ENCODE peak calls at places on chromosome 16, in ten cellular contexts. One of them, this sample, is unnamed.

GRCh38 chr16:27264151-27264550 is 4.4 kb downstream of the NSMCE1 start:
- DNase-seq in right cardiac atrium: no peak
- DNase-seq in psoas muscle: no peak
- DNase-seq in CD4-positive, alpha-beta T cell: no peak
- DNase-seq in breast epithelium: peak
- DNase-seq in tibial nerve: no peak
- DNase-seq in IMR-90: peak
- DNase-seq in lower lobe of right lung: no peak
- DNase-seq in CD8-positive, alpha-beta T cell: no peak
- DNase-seq in dorsolateral prefrontal cortex: no peak
- DNase-seq in this sample: peak

GRCh38 chr16:3004781-3005284 is 7.9 kb upstream of the CLDN9 start:
- DNase-seq in CD4-positive, alpha-beta T cell: no peak
- DNase-seq in lower lobe of right lung: no peak
- DNase-seq in dorsolateral prefrontal cortex: no peak
- DNase-seq in right cardiac atrium: no peak
- DNase-seq in CD8-positive, alpha-beta T cell: no peak
- DNase-seq in psoas muscle: no peak
- DNase-seq in IMR-90: no peak
- DNase-seq in breast epithelium: no peak
- DNase-seq in tibial nerve: no peak
- DNase-seq in this sample: no peak

GRCh38 chr16:28866454-28866804 is 2.8 kb downstream of the SH2B1 start:
- DNase-seq in lower lobe of right lung: no peak
- DNase-seq in right cardiac atrium: no peak
- DNase-seq in IMR-90: no peak
- DNase-seq in breast epithelium: no peak
- DNase-seq in psoas muscle: no peak
- DNase-seq in CD8-positive, alpha-beta T cell: no peak
- DNase-seq in tibial nerve: no peak
- DNase-seq in dorsolateral prefrontal cortex: no peak
- DNase-seq in CD4-positive, alpha-beta T cell: no peak
- DNase-seq in this sample: no peak

GRCh38 chr16:89407925-89408300 is 82.4 kb downstream of the ANKRD11 start:
- DNase-seq in CD8-positive, alpha-beta T cell: no peak
- DNase-seq in breast epithelium: no peak
- DNase-seq in dorsolateral prefrontal cortex: no peak
- DNase-seq in psoas muscle: peak
- DNase-seq in tibial nerve: no peak
- DNase-seq in IMR-90: no peak
- DNase-seq in right cardiac atrium: peak
- DNase-seq in lower lobe of right lung: no peak
- DNase-seq in CD4-positive, alpha-beta T cell: no peak
- DNase-seq in this sample: peak

GRCh38 chr16:4486126-4486893 is 10.1 kb downstream of the HMOX2 start:
- DNase-seq in breast epithelium: no peak
- DNase-seq in lower lobe of right lung: no peak
- DNase-seq in CD4-positive, alpha-beta T cell: no peak
- DNase-seq in IMR-90: no peak
- DNase-seq in right cardiac atrium: no peak
- DNase-seq in psoas muscle: no peak
- DNase-seq in tibial nerve: peak
- DNase-seq in dorsolateral prefrontal cortex: no peak
- DNase-seq in CD8-positive, alpha-beta T cell: no peak
- DNase-seq in this sample: peak

GRCh38 chr16:88963583-88963982 is 13.4 kb downstream of the CBFA2T3 start:
- DNase-seq in CD4-positive, alpha-beta T cell: no peak
- DNase-seq in breast epithelium: no peak
- DNase-seq in IMR-90: no peak
- DNase-seq in right cardiac atrium: no peak
- DNase-seq in tibial nerve: no peak
- DNase-seq in lower lobe of right lung: peak
- DNase-seq in psoas muscle: peak
- DNase-seq in CD8-positive, alpha-beta T cell: no peak
- DNase-seq in dorsolateral prefrontal cortex: no peak
- DNase-seq in this sample: no peak

GRCh38 chr16:88534731-88535141 is 35.5 kb upstream of the ZC3H18 start:
- DNase-seq in lower lobe of right lung: peak
- DNase-seq in dorsolateral prefrontal cortex: peak
- DNase-seq in CD8-positive, alpha-beta T cell: no peak
- DNase-seq in breast epithelium: no peak
- DNase-seq in IMR-90: peak
- DNase-seq in psoas muscle: peak
- DNase-seq in CD4-positive, alpha-beta T cell: peak
- DNase-seq in right cardiac atrium: peak
- DNase-seq in tibial nerve: no peak
- DNase-seq in this sample: peak

GRCh38 chr16:370980-371728 is 816 bp upstream of the MRPL28 start:
- DNase-seq in right cardiac atrium: no peak
- DNase-seq in CD8-positive, alpha-beta T cell: no peak
- DNase-seq in dorsolateral prefrontal cortex: no peak
- DNase-seq in CD4-positive, alpha-beta T cell: no peak
- DNase-seq in psoas muscle: no peak
- DNase-seq in breast epithelium: no peak
- DNase-seq in IMR-90: no peak
- DNase-seq in tibial nerve: no peak
- DNase-seq in lower lobe of right lung: no peak
- DNase-seq in this sample: no peak

GRCh38 chr16:81263470-81264200 is 25.1 kb downstream of the BCO1 start:
- DNase-seq in CD4-positive, alpha-beta T cell: no peak
- DNase-seq in lower lobe of right lung: no peak
- DNase-seq in psoas muscle: no peak
- DNase-seq in IMR-90: peak
- DNase-seq in CD8-positive, alpha-beta T cell: no peak
- DNase-seq in dorsolateral prefrontal cortex: no peak
- DNase-seq in breast epithelium: no peak
- DNase-seq in right cardiac atrium: no peak
- DNase-seq in tibial nerve: peak
- DNase-seq in this sample: no peak

GRCh38 chr16:50607447-50607846 is 59.3 kb downstream of the NKD1 start:
- DNase-seq in dorsolateral prefrontal cortex: no peak
- DNase-seq in CD8-positive, alpha-beta T cell: no peak
- DNase-seq in right cardiac atrium: no peak
- DNase-seq in IMR-90: no peak
- DNase-seq in lower lobe of right lung: no peak
- DNase-seq in CD4-positive, alpha-beta T cell: no peak
- DNase-seq in breast epithelium: no peak
- DNase-seq in tibial nerve: no peak
- DNase-seq in psoas muscle: no peak
- DNase-seq in this sample: no peak

GRCh38 chr16:49463529-49463928 is 89.9 kb downstream of the C16orf78 start:
- DNase-seq in lower lobe of right lung: no peak
- DNase-seq in CD4-positive, alpha-beta T cell: peak
- DNase-seq in CD8-positive, alpha-beta T cell: peak
- DNase-seq in dorsolateral prefrontal cortex: no peak
- DNase-seq in IMR-90: no peak
- DNase-seq in breast epithelium: peak
- DNase-seq in tibial nerve: no peak
- DNase-seq in right cardiac atrium: no peak
- DNase-seq in psoas muscle: no peak
- DNase-seq in this sample: no peak

GRCh38 chr16:81415757-81416156 is 28.9 kb upstream of the CMIP start:
- DNase-seq in tibial nerve: no peak
- DNase-seq in right cardiac atrium: no peak
- DNase-seq in lower lobe of right lung: no peak
- DNase-seq in breast epithelium: no peak
- DNase-seq in dorsolateral prefrontal cortex: peak
- DNase-seq in CD8-positive, alpha-beta T cell: no peak
- DNase-seq in CD4-positive, alpha-beta T cell: no peak
- DNase-seq in psoas muscle: no peak
- DNase-seq in IMR-90: no peak
- DNase-seq in this sample: no peak

GRCh38 chr16:22300427-22301071 is 3.3 kb downstream of the POLR3E start:
- DNase-seq in psoas muscle: peak
- DNase-seq in CD4-positive, alpha-beta T cell: peak
- DNase-seq in lower lobe of right lung: peak
- DNase-seq in CD8-positive, alpha-beta T cell: peak
- DNase-seq in right cardiac atrium: peak
- DNase-seq in IMR-90: peak
- DNase-seq in dorsolateral prefrontal cortex: peak
- DNase-seq in breast epithelium: no peak
- DNase-seq in tibial nerve: peak
- DNase-seq in this sample: peak

GRCh38 chr16:65125871-65126270 is 4.0 kb upstream of the CDH11 start:
- DNase-seq in CD8-positive, alpha-beta T cell: no peak
- DNase-seq in right cardiac atrium: no peak
- DNase-seq in dorsolateral prefrontal cortex: no peak
- DNase-seq in lower lobe of right lung: no peak
- DNase-seq in tibial nerve: no peak
- DNase-seq in IMR-90: peak
- DNase-seq in CD4-positive, alpha-beta T cell: no peak
- DNase-seq in breast epithelium: no peak
- DNase-seq in psoas muscle: no peak
- DNase-seq in this sample: peak

GRCh38 chr16:74748710-74749073 is 25.9 kb downstream of the FA2H start:
- DNase-seq in tibial nerve: no peak
- DNase-seq in IMR-90: no peak
- DNase-seq in CD4-positive, alpha-beta T cell: no peak
- DNase-seq in dorsolateral prefrontal cortex: peak
- DNase-seq in psoas muscle: no peak
- DNase-seq in CD8-positive, alpha-beta T cell: no peak
- DNase-seq in right cardiac atrium: no peak
- DNase-seq in lower lobe of right lung: no peak
- DNase-seq in breast epithelium: no peak
- DNase-seq in this sample: no peak

GRCh38 chr16:69035375-69035774 is 70.1 kb upstream of the HAS3 start:
- DNase-seq in CD8-positive, alpha-beta T cell: no peak
- DNase-seq in IMR-90: no peak
- DNase-seq in tibial nerve: no peak
- DNase-seq in dorsolateral prefrontal cortex: no peak
- DNase-seq in breast epithelium: no peak
- DNase-seq in right cardiac atrium: no peak
- DNase-seq in CD4-positive, alpha-beta T cell: no peak
- DNase-seq in lower lobe of right lung: no peak
- DNase-seq in psoas muscle: no peak
- DNase-seq in this sample: no peak

DNA sequence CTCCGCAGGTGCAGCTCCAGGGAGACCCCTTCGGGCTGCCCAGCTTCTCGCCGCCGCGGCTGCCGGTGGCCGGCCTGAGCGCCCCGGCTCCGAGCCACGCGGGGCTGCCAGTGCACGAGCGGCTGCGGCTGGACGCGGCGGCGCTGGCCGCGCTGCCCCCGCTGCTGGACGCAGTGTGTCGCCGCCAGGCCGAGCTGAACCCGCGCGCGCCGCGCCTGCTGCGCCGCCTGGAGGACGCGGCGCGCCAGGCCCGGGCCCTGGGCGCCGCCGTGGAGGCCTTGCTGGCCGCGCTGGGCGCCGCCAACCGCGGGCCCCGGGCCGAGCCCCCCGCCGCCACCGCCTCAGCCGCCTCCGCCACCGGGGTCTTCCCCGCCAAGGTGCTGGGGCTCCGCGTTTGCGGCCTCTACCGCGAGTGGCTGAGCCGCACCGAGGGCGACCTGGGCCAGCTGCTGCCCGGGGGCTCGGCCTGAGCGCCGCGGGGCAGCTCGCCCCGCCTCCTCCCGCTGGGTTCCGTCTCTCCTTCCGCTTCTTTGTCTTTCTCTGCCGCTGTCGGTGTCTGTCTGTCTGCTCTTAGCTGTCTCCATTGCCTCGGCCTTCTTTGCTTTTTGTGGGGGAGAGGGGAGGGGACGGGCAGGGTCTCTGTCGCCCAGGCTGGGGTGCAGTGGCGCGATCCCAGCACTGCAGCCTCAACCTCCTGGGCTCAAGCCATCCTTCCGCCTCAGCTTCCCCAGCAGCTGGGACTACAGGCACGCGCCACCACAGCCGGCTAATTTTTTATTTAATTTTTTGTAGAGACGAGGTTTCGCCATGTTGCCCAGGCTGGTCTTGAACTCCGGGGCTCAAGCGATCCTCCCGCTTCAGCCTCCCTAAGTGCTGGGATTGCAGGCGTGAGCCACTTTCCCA is 5.9 kb downstream of the CTF1 start:
- DNase-seq in lower lobe of right lung: peak
- DNase-seq in breast epithelium: peak
- DNase-seq in CD4-positive, alpha-beta T cell: peak
- DNase-seq in CD8-positive, alpha-beta T cell: peak
- DNase-seq in right cardiac atrium: peak
- DNase-seq in psoas muscle: peak
- DNase-seq in IMR-90: peak
- DNase-seq in tibial nerve: peak
- DNase-seq in dorsolateral prefrontal cortex: peak
- DNase-seq in this sample: peak
- H3K27ac ChIP-seq in lower lobe of right lung: peak
- H3K27ac ChIP-seq in breast epithelium: peak
- H3K27ac ChIP-seq in CD4-positive, alpha-beta T cell: peak
- H3K27ac ChIP-seq in CD8-positive, alpha-beta T cell: peak
- H3K27ac ChIP-seq in right cardiac atrium: peak
- H3K27ac ChIP-seq in psoas muscle: peak
- H3K27ac ChIP-seq in IMR-90: peak
- H3K27ac ChIP-seq in tibial nerve: peak
- H3K27ac ChIP-seq in dorsolateral prefrontal cortex: peak
- H3K27ac ChIP-seq in this sample: peak

DNA sequence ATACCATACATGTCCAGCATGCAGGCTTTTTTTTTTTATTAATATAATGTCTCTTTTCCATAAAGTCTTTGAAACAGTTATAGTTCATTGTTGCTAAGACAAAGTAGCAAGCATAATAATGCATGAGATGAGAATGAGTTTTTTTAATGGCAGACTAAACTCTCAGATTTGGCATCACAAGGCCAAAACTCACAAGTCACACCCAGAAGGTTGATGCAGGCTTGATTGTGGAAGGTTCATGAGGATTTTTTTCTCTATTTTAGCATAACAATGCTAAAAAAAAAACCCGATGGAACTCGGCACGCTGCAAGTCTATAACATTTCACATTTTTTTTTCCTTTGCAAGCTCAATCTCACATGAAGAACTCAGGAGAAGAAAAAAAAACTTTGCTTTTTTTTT is 2.8 kb downstream of the MAF start:
- DNase-seq in CD8-positive, alpha-beta T cell: no peak
- DNase-seq in IMR-90: no peak
- DNase-seq in dorsolateral prefrontal cortex: no peak
- DNase-seq in CD4-positive, alpha-beta T cell: no peak
- DNase-seq in psoas muscle: no peak
- DNase-seq in tibial nerve: no peak
- DNase-seq in right cardiac atrium: no peak
- DNase-seq in breast epithelium: no peak
- DNase-seq in lower lobe of right lung: no peak
- DNase-seq in this sample: no peak
- H3K27ac ChIP-seq in CD8-positive, alpha-beta T cell: no peak
- H3K27ac ChIP-seq in IMR-90: no peak
- H3K27ac ChIP-seq in dorsolateral prefrontal cortex: peak
- H3K27ac ChIP-seq in CD4-positive, alpha-beta T cell: no peak
- H3K27ac ChIP-seq in psoas muscle: peak
- H3K27ac ChIP-seq in tibial nerve: peak
- H3K27ac ChIP-seq in right cardiac atrium: no peak
- H3K27ac ChIP-seq in breast epithelium: no peak
- H3K27ac ChIP-seq in lower lobe of right lung: peak
- H3K27ac ChIP-seq in this sample: no peak

GRCh38 chr16:67969286-67970039 is 1.0 kb upstream of the SLC12A4 start:
- DNase-seq in dorsolateral prefrontal cortex: no peak
- DNase-seq in lower lobe of right lung: no peak
- DNase-seq in breast epithelium: no peak
- DNase-seq in CD8-positive, alpha-beta T cell: no peak
- DNase-seq in CD4-positive, alpha-beta T cell: no peak
- DNase-seq in IMR-90: no peak
- DNase-seq in psoas muscle: no peak
- DNase-seq in right cardiac atrium: peak
- DNase-seq in tibial nerve: no peak
- DNase-seq in this sample: no peak
- H3K27ac ChIP-seq in dorsolateral prefrontal cortex: peak
- H3K27ac ChIP-seq in lower lobe of right lung: peak
- H3K27ac ChIP-seq in breast epithelium: peak
- H3K27ac ChIP-seq in CD8-positive, alpha-beta T cell: peak
- H3K27ac ChIP-seq in CD4-positive, alpha-beta T cell: no peak
- H3K27ac ChIP-seq in IMR-90: peak
- H3K27ac ChIP-seq in psoas muscle: peak
- H3K27ac ChIP-seq in right cardiac atrium: peak
- H3K27ac ChIP-seq in tibial nerve: peak
- H3K27ac ChIP-seq in this sample: no peak

GRCh38 chr16:16096858-16097213 is 126.5 kb downstream of the ABCC6 start:
- DNase-seq in right cardiac atrium: no peak
- DNase-seq in CD8-positive, alpha-beta T cell: no peak
- DNase-seq in tibial nerve: no peak
- DNase-seq in CD4-positive, alpha-beta T cell: no peak
- DNase-seq in IMR-90: no peak
- DNase-seq in psoas muscle: no peak
- DNase-seq in lower lobe of right lung: no peak
- DNase-seq in breast epithelium: no peak
- DNase-seq in dorsolateral prefrontal cortex: no peak
- DNase-seq in this sample: no peak
- H3K27ac ChIP-seq in right cardiac atrium: no peak
- H3K27ac ChIP-seq in CD8-positive, alpha-beta T cell: no peak
- H3K27ac ChIP-seq in tibial nerve: peak
- H3K27ac ChIP-seq in CD4-positive, alpha-beta T cell: no peak
- H3K27ac ChIP-seq in IMR-90: peak
- H3K27ac ChIP-seq in psoas muscle: no peak
- H3K27ac ChIP-seq in lower lobe of right lung: peak
- H3K27ac ChIP-seq in breast epithelium: peak
- H3K27ac ChIP-seq in dorsolateral prefrontal cortex: no peak
- H3K27ac ChIP-seq in this sample: no peak